ENCODE peak calls at places on chromosome 9, in ten cellular contexts. T, P, C, A, L, F, B, G, U and S are unnamed samples. For H3K4me1, the result is how much of the 10 kb centered on the place peaks cover.

GRCh38 chr9:82991684-82992083 is 71.3 kb downstream of the RASEF start:
- DNase-seq in T (no peak), P (no peak), C (no peak), A (no peak), L (no peak), F (no peak), B (no peak), G (no peak), U (no peak), S (peak)

GRCh38 chr9:94866770-94867169 is 140.3 kb downstream of the AOPEP start:
- DNase-seq in T (no peak), P (no peak), C (no peak), A (peak), L (no peak), F (no peak), B (no peak), G (no peak), U (no peak), S (no peak)

GRCh38 chr9:127316586-127317383 is 52.2 kb downstream of the GARNL3 start:
- DNase-seq in T (no peak), P (no peak), C (no peak), A (peak), L (no peak), F (peak), B (no peak), G (no peak), U (peak), S (peak)

GRCh38 chr9:104091708-104092107 is 2.4 kb upstream of the SMC2 start:
- DNase-seq in T (no peak), P (no peak), C (peak), A (peak), L (no peak), F (no peak), B (no peak), G (no peak), U (no peak), S (no peak)

GRCh38 chr9:128007566-128008138 is 26.9 kb upstream of the EEIG1 start:
- DNase-seq in T (peak), P (no peak), C (peak), A (peak), L (no peak), F (peak), B (peak), G (peak), U (peak), S (no peak)

GRCh38 chr9:118059520-118060278 is 355.5 kb downstream of the TLR4 start:
- DNase-seq in T (peak), P (no peak), C (peak), A (peak), L (no peak), F (peak), B (no peak), G (no peak), U (peak), S (no peak)

GRCh38 chr9:69157751-69158466 is 16.2 kb upstream of the TJP2 start:
- DNase-seq in T (no peak), P (no peak), C (peak), A (peak), L (no peak), F (peak), B (no peak), G (no peak), U (no peak), S (no peak)

GRCh38 chr9:124284237-124284831 is 26.6 kb downstream of the NEK6 start:
- DNase-seq in T (no peak), P (no peak), C (no peak), A (peak), L (no peak), F (no peak), B (no peak), G (no peak), U (no peak), S (no peak)

GRCh38 chr9:137085918-137086530 is 761 bp upstream of the MAN1B1 start:
- DNase-seq in T (peak), P (peak), C (peak), A (peak), L (no peak), F (peak), B (no peak), G (no peak), U (peak), S (no peak)

GRCh38 chr9:128633057-128633456 is 23.6 kb downstream of the DYNC2I2 start:
- DNase-seq in T (no peak), P (no peak), C (no peak), A (no peak), L (no peak), F (no peak), B (no peak), G (no peak), U (no peak), S (no peak)

GRCh38 chr9:130526193-130526853 is 53.1 kb upstream of the FUBP3 start:
- DNase-seq in T (no peak), P (no peak), C (no peak), A (no peak), L (no peak), F (no peak), B (no peak), G (no peak), U (no peak), S (no peak)

GRCh38 chr9:80995759-80996158 is 693.6 kb downstream of the TLE1 start:
- DNase-seq in T (no peak), P (no peak), C (peak), A (peak), L (no peak), F (peak), B (no peak), G (no peak), U (peak), S (no peak)

GRCh38 chr9:110179734-110180133 is 28.2 kb downstream of the C9orf152 start:
- DNase-seq in T (no peak), P (no peak), C (peak), A (peak), L (no peak), F (peak), B (no peak), G (no peak), U (peak), S (no peak)

GRCh38 chr9:126234681-126235349 is 91.8 kb upstream of the MVB12B start:
- DNase-seq in T (no peak), P (no peak), C (no peak), A (no peak), L (no peak), F (no peak), B (no peak), G (no peak), U (no peak), S (peak)

GRCh38 chr9:93826905-93827544 is 128.1 kb downstream of the BARX1 start:
- DNase-seq in T (no peak), P (peak), C (no peak), A (no peak), L (no peak), F (no peak), B (no peak), G (no peak), U (no peak), S (peak)

GRCh38 chr9:130681769-130682489 is 11.7 kb upstream of the EXOSC2 start:
- DNase-seq in T (no peak), P (no peak), C (no peak), A (no peak), L (no peak), F (no peak), B (no peak), G (no peak), U (no peak), S (no peak)

GRCh38 chr9:33453286-33453882 is 6.0 kb upstream of the AQP3 start:
- DNase-seq in T (no peak), P (no peak), C (no peak), A (peak), L (no peak), F (no peak), B (no peak), G (no peak), U (no peak), S (no peak)

GRCh38 chr9:99852617-99853016 is 30.9 kb downstream of the NR4A3 start:
- DNase-seq in T (no peak), P (no peak), C (no peak), A (no peak), L (no peak), F (no peak), B (no peak), G (no peak), U (no peak), S (peak)

GRCh38 chr9:134630393-134630790 is 11.2 kb upstream of the COL5A1 start:
- DNase-seq in T (no peak), P (peak), C (no peak), A (no peak), L (no peak), F (no peak), B (no peak), G (no peak), U (no peak), S (no peak)

GRCh38 chr9:78609471-78609870 is 312.5 kb downstream of the PSAT1 start:
- DNase-seq in T (no peak), P (no peak), C (no peak), A (no peak), L (no peak), F (no peak), B (no peak), G (no peak), U (no peak), S (no peak)

GRCh38 chr9:81822967-81823366 is 105.3 kb upstream of the SPATA31D4 start:
- DNase-seq in T (no peak), P (no peak), C (no peak), A (peak), L (no peak), F (no peak), B (no peak), G (no peak), U (no peak), S (no peak)

GRCh38 chr9:88682431-88682831 is 147.5 kb downstream of the NXNL2 start:
- DNase-seq in T (no peak), P (no peak), C (no peak), A (peak), L (no peak), F (no peak), B (no peak), G (no peak), U (no peak), S (peak)

GRCh38 chr9:35962126-35962906 is 4.4 kb upstream of the OR2S2 start:
- DNase-seq in T (no peak), P (no peak), C (no peak), A (peak), L (no peak), F (peak), B (no peak), G (no peak), U (peak), S (no peak)

GRCh38 chr9:14080940-14081621 is 232.9 kb downstream of the NFIB start:
- DNase-seq in T (no peak), P (no peak), C (peak), A (peak), L (no peak), F (peak), B (no peak), G (no peak), U (peak), S (no peak)

GRCh38 chr9:7368410-7369292 is 430.9 kb downstream of the DMAC1 start:
- DNase-seq in T (no peak), P (no peak), C (peak), A (peak), L (no peak), F (peak), B (no peak), G (no peak), U (no peak), S (no peak)

GRCh38 chr9:110842976-110843375 is 174.4 kb downstream of the MUSK start:
- DNase-seq in T (no peak), P (no peak), C (no peak), A (peak), L (no peak), F (peak), B (no peak), G (no peak), U (no peak), S (no peak)

GRCh38 chr9:135744333-135745070 is 42.5 kb downstream of the KCNT1 start:
- DNase-seq in T (no peak), P (no peak), C (no peak), A (no peak), L (no peak), F (no peak), B (no peak), G (no peak), U (no peak), S (no peak)

GRCh38 chr9:134652291-134653225 is 11.0 kb downstream of the COL5A1 start:
- DNase-seq in T (no peak), P (peak), C (no peak), A (no peak), L (no peak), F (no peak), B (no peak), G (no peak), U (no peak), S (no peak)

GRCh38 chr9:111621895-111622480 is 9.1 kb upstream of the DNAJC25 start:
- DNase-seq in T (peak), P (no peak), C (peak), A (peak), L (no peak), F (peak), B (no peak), G (no peak), U (peak), S (no peak)

GRCh38 chr9:2199999-2200796 is 185.1 kb downstream of the SMARCA2 start:
- DNase-seq in T (no peak), P (no peak), C (no peak), A (no peak), L (no peak), F (no peak), B (no peak), G (no peak), U (no peak), S (no peak)

GRCh38 chr9:104992696-104993095 is 64.7 kb upstream of the ABCA1 start:
- DNase-seq in T (no peak), P (no peak), C (no peak), A (peak), L (no peak), F (no peak), B (no peak), G (no peak), U (no peak), S (no peak)

DNA sequence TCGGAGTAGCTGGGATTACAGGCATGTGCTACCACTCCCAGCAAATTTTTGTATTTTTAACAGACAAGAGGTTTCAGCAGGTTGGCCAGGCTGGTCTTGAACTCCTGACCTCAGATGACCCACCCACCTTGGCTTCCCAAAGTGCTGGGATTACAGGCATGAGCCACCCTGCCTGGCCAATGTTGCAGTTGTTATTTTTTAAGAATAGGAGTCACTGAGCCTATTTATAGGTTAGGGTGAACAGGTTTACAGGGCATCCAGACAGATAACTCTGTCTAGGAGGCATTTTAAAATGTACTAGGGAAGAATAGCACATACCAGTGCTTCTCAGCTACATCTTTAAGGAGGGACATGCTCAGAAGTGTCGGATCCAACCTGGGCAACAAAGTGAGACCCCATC is 60.1 kb upstream of the BNC2 start:
- DNase-seq in T (no peak), P (no peak), C (no peak), A (no peak), L (no peak), F (no peak), B (no peak), G (no peak), U (no peak), S (peak)
- H3K4me1 ChIP-seq in T (under half), P (under half), C (under half), A (under half), L (under half), F (under half), B (under half), G (under half), U (under half), S (under half)

DNA sequence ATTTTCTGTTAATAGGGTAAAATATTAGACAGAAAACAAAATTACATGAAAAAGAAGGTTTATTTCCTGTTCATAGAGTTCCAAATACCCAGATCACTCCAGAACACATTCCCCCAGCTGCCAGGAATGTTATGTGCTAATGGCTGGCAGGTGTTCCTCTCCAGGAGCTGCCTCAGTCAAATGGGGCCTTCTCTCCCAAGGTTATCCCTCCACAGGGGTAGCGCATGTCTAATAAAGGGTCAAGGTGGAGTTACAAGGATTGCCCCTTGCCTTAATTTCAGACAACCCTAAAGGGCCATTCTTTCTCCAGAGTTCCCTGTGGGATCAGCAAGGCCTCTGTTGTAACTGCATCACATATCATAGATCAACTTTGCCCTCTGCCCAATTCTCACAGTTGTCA is 148.6 kb upstream of the PLPPR1 start:
- DNase-seq in T (no peak), P (no peak), C (no peak), A (no peak), L (no peak), F (no peak), B (no peak), G (no peak), U (no peak), S (no peak)
- H3K4me1 ChIP-seq in T (under half), P (under half), C (under half), A (under half), L (under half), F (under half), B (under half), G (under half), U (under half), S (under half)

GRCh38 chr9:106277931-106278330 is 583.6 kb downstream of the TMEM38B start:
- DNase-seq in T (no peak), P (no peak), C (peak), A (peak), L (no peak), F (no peak), B (no peak), G (no peak), U (no peak), S (no peak)
- H3K4me1 ChIP-seq in T (under half), P (under half), C (under half), A (under half), L (under half), F (under half), B (under half), G (under half), U (under half), S (under half)

DNA sequence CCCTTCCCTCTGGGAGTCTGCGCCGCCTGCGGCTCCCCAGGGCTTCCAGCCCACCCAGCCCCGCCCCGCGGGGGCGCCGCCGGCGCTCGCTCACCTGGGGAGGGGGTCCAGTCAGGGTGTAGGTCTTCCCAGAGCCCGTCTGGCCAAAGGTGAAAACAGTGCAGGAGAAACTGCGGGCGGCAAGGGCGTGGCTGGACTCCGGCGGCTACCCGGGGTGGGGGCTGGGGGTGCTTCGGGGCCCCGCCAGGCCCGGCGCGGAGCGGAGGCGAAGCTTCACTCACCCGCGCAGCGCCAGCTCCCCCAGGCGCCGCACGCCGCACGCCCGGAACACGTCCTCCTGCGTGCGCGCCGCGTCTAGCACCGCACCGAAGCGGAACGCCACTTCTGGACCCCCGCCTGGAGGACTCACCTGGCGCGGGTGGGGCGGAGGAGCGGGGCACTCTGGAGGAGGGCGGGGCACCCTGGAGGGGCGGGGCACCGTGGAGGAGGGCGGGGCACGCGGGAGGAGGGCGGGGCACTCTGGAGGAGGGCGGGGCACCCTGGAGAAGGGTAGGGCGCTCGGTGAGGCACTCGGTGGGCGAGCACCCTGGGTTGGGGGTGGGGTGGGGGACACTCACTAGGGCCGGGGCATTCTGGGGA is 952 bp downstream of the KIF12 start:
- DNase-seq in T (peak), P (no peak), C (peak), A (no peak), L (no peak), F (peak), B (no peak), G (no peak), U (peak), S (no peak)
- H3K4me1 ChIP-seq in T (under half), P (under half), C (under half), A (under half), L (under half), F (under half), B (under half), G (under half), U (under half), S (under half)